ENCODE peak calls at places on chromosomes 3 and 15, in nine cellular contexts. A is cardiac muscle cell, U is heart right ventricle, M is upper lobe of right lung, L is GM12865, Z is bronchial epithelial cell, H is IMR-90, P is mucosa of descending colon, T is tibial nerve. F is an unnamed sample.

GRCh38 chr3:10505050-10505790 is at the start of gene ATP2B2:
- DNase-seq in L (no peak), A (no peak), U (no peak), Z (no peak), T (no peak), H (no peak), M (no peak), P (no peak), F (no peak)

GRCh38 chr15:69679623-69680228 is 227.1 kb downstream of the RPLP1 start:
- DNase-seq in H (no peak), L (peak), M (peak), A (no peak), U (no peak), Z (no peak), P (no peak), T (no peak), F (no peak)

GRCh38 chr15:77832874-77833273 is 200.2 kb upstream of the LINGO1 start:
- DNase-seq in H (no peak), P (no peak), T (no peak), Z (no peak), U (no peak), M (peak), A (no peak), L (no peak), F (no peak)

GRCh38 chr3:41198526-41198925 is 779 bp upstream of the CTNNB1 start:
- DNase-seq in Z (no peak), H (no peak), L (peak), P (no peak), U (peak), A (peak), M (no peak), T (peak), F (no peak)

GRCh38 chr3:12049675-12050074 is 45.5 kb downstream of the SYN2 start:
- DNase-seq in T (no peak), U (no peak), P (no peak), M (no peak), A (peak), Z (peak), H (peak), L (no peak), F (no peak)

GRCh38 chr15:44728576-44729393 is 7.5 kb upstream of the TRIM69 start:
- DNase-seq in Z (peak), T (peak), P (peak), A (peak), M (peak), L (peak), H (peak), U (peak), F (peak)

GRCh38 chr3:172289583-172289982 is 158.7 kb downstream of the GHSR start:
- DNase-seq in H (no peak), A (no peak), Z (no peak), L (no peak), T (peak), P (no peak), M (no peak), U (peak), F (no peak)

GRCh38 chr15:87369269-87369668 is 887.3 kb downstream of the NTRK3 start:
- DNase-seq in T (no peak), A (peak), U (no peak), Z (peak), L (no peak), H (peak), P (no peak), M (no peak), F (peak)

GRCh38 chr15:82739086-82739485 is 29.4 kb upstream of the AP3B2 start:
- DNase-seq in H (peak), T (no peak), P (no peak), M (no peak), Z (peak), L (no peak), A (no peak), U (no peak), F (no peak)

GRCh38 chr15:75832114-75832513 is 11.1 kb upstream of the UBE2Q2 start:
- DNase-seq in T (no peak), A (no peak), H (no peak), M (no peak), P (no peak), L (no peak), Z (peak), U (no peak), F (no peak)

GRCh38 chr3:47850062-47850802 is 47.3 kb downstream of the DHX30 start:
- DNase-seq in H (peak), T (no peak), U (no peak), P (no peak), Z (no peak), A (peak), M (no peak), L (peak), F (no peak)

GRCh38 chr15:32718082-32718821 is 448 bp downstream of the GREM1 start:
- DNase-seq in Z (no peak), T (no peak), H (no peak), P (peak), M (no peak), L (no peak), A (peak), U (no peak), F (no peak)

GRCh38 chr3:69282191-69282590 is 103.7 kb downstream of the FRMD4B start:
- DNase-seq in T (no peak), U (no peak), H (no peak), P (no peak), Z (no peak), L (peak), M (no peak), A (no peak), F (no peak)

GRCh38 chr15:95995375-95996168 is 334.9 kb upstream of the NR2F2 start:
- DNase-seq in H (peak), T (no peak), Z (peak), M (no peak), A (peak), U (no peak), P (no peak), L (no peak), F (no peak)
- H3K4me3 ChIP-seq in H (no peak), T (no peak), Z (no peak), M (no peak), A (no peak), U (no peak), P (no peak), L (no peak), F (no peak)

GRCh38 chr3:33829720-33830119 is 31.3 kb downstream of the PDCD6IP start:
- DNase-seq in Z (no peak), P (no peak), H (no peak), U (no peak), M (no peak), L (no peak), T (no peak), A (no peak), F (no peak)
- TF ChIP-seq CTCF in Z (no peak), P (no peak), H (no peak), U (no peak), M (no peak), L (no peak), T (no peak), A (no peak), F (no peak)

DNA sequence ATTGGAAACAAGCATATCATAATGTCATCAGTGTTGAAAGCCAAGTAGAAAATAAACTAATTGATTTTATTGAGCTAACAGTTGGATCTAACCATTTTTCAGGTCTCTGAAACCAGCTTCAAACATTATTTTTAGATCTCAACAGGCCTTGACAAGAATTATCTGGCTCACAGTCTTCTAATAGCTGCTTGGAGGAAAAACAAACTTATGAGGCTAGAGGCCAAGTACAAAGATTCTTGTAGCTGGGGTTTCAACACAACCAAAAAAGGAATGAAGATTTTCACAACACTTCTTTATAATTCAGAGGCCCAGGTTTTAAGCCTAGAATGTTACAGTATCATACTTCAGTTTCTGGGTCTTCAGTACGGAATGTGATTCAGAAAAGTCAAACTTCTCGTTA is 3.7 kb downstream of the SETMAR start:
- DNase-seq in H (peak), A (peak), M (no peak), U (no peak), P (no peak), Z (peak), T (no peak), L (no peak), F (no peak)
- H3K4me3 ChIP-seq in H (no peak), A (no peak), M (no peak), U (no peak), P (no peak), Z (no peak), T (no peak), L (no peak), F (no peak)

GRCh38 chr15:51641490-51642135 is 19.0 kb upstream of the DMXL2 start:
- DNase-seq in U (no peak), M (no peak), T (no peak), A (no peak), Z (no peak), L (no peak), H (no peak), P (no peak), F (no peak)
- TF ChIP-seq CTCF in U (no peak), M (no peak), T (no peak), A (no peak), Z (no peak), L (no peak), H (no peak), P (no peak), F (no peak)

GRCh38 chr3:132723024-132723462 is 834 bp upstream of the NPHP3 start:
- DNase-seq in A (no peak), Z (no peak), P (no peak), M (no peak), T (no peak), U (no peak), L (peak), H (no peak), F (no peak)

GRCh38 chr3:132726341-132726823 is 4.2 kb upstream of the NPHP3 start:
- DNase-seq in Z (peak), M (no peak), P (no peak), H (peak), L (peak), U (no peak), A (peak), T (no peak), F (no peak)

GRCh38 chr3:132721479-132722164 is 587 bp downstream of the NPHP3 start:
- DNase-seq in M (peak), L (peak), A (peak), P (peak), H (peak), T (peak), U (peak), Z (peak), F (no peak)

GRCh38 chr3:132722165-132723023 is at the start of gene NPHP3:
- DNase-seq in U (peak), P (peak), A (peak), M (peak), T (peak), Z (peak), H (peak), L (peak), F (peak)

DNA sequence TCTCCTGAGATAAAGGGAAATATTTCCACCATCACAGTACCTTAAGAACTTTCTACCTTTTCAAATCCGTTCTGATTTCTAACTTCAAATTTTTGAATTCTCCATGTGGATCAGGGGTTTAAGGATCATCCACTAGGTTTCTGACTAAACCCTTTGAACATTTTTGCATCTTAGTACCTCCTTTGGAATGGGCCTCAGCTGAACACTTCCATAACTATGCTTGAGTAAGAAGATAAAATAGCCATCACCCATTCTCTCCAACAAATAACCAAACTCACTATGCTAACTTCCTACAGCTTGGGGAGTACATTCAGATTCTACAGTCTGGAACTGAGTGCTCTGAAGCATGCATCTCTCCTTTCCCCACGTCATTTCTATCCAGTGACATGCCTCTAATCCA is 1.3 kb upstream of the NPHP3 start:
- DNase-seq in P (no peak), A (no peak), L (no peak), U (no peak), Z (no peak), T (no peak), H (peak), M (no peak), F (no peak)
- H3K4me3 ChIP-seq in P (no peak), A (peak), L (no peak), U (peak), Z (no peak), T (no peak), H (no peak), M (peak), F (peak)

GRCh38 chr15:41561777-41562145 is 2.7 kb downstream of the TYRO3 start:
- DNase-seq in L (no peak), P (no peak), A (peak), Z (no peak), T (peak), H (peak), U (peak), M (no peak), F (no peak)
- TF ChIP-seq CTCF in L (no peak), P (no peak), A (peak), Z (no peak), T (peak), H (peak), U (no peak), M (no peak), F (peak)

GRCh38 chr3:128726691-128727031 is 678 bp downstream of the RAB7A start:
- DNase-seq in U (peak), P (peak), L (peak), T (peak), M (peak), H (peak), A (peak), Z (peak), F (peak)
- H3K4me3 ChIP-seq in U (peak), P (peak), L (peak), T (peak), M (peak), H (peak), A (peak), Z (peak), F (peak)

DNA sequence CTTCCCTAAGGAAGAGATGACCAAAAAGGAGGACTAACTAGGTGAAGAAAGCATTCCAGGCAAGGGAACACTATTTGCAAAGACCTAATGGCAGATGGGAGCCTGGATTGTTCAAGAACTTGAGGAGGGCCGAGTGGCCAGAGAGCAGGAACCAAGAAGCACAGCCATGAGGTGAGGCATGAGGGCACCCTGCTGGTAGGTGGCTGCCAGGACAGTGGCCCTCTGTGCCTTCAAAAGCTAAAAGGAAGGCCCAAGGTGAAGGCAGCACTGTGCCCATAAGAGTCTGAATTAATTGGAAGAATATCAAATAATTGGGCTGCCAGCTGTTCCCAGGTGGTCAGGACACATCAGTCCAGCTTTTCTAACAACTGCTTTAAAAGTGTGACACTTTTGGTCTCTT is 27.9 kb upstream of the CTDSPL start:
- DNase-seq in U (peak), A (no peak), Z (no peak), H (no peak), L (peak), P (no peak), M (no peak), T (no peak), F (no peak)
- TF ChIP-seq CTCF in U (peak), A (no peak), Z (peak), H (no peak), L (peak), P (no peak), M (peak), T (no peak), F (no peak)

DNA sequence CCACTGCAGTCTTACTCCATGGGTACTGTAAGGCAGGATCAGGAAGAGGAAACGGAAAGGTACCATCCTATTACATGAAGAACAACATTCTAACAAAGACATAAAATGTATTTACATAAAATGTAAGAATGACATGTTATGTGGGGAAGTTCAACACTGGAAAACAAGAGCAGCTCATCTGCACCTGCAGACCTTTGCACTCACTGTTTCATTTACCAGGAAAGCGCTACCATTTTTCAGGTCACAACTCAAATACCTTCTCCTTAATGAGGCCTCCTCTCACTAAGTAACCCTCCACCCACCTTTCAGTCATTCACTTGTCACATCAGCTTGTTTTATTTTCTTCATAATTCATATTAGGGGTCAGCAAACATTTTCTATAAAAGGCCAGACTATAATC is 2.6 kb downstream of the TMCC1 start:
- DNase-seq in Z (no peak), T (no peak), M (no peak), H (no peak), A (no peak), P (no peak), U (no peak), L (no peak), F (no peak)
- H3K4me3 ChIP-seq in Z (no peak), T (no peak), M (no peak), H (no peak), A (no peak), P (no peak), U (peak), L (no peak), F (no peak)

F was measured in AG04449.